ENCODE peak calls at places on chromosomes 6 and 20, in six cellular contexts. U, S, G, V, W and L are unnamed samples.

GRCh38 chr6:110951986-110952794 is 6.3 kb upstream of the GTF3C6 start:
- DNase-seq in U (peak), S (peak), V (peak), W (no peak), G (no peak), L (no peak)

GRCh38 chr6:147231589-147231988 is 27.4 kb downstream of the STXBP5 start:
- DNase-seq in G (no peak), V (no peak), S (no peak), U (no peak), W (no peak), L (no peak)

GRCh38 chr6:165117121-165117520 is 192.3 kb downstream of the C6orf118 start:
- DNase-seq in W (no peak), V (peak), G (no peak), U (no peak), S (no peak), L (no peak)

GRCh38 chr6:146990821-146991798 is 213.1 kb upstream of the STXBP5 start:
- DNase-seq in G (no peak), U (peak), S (peak), V (peak), W (peak), L (no peak)

GRCh38 chr6:147515327-147515726 is 6.8 kb downstream of the SAMD5 start:
- DNase-seq in U (no peak), S (no peak), G (no peak), W (no peak), V (no peak), L (no peak)

GRCh38 chr6:101276066-101276465 is 117.4 kb upstream of the GRIK2 start:
- DNase-seq in G (no peak), S (no peak), V (peak), W (no peak), U (no peak), L (no peak)

GRCh38 chr6:33846226-33846625 is 42.4 kb upstream of the MLN start:
- DNase-seq in U (no peak), S (no peak), V (no peak), W (no peak), G (no peak), L (no peak)

GRCh38 chr6:118893095-118893881 is 664 bp upstream of the ASF1A start:
- DNase-seq in S (peak), W (peak), G (no peak), U (peak), V (peak), L (peak)

GRCh38 chr6:113318553-113318952 is 538.6 kb upstream of the MARCKS start:
- DNase-seq in V (peak), W (no peak), G (no peak), U (peak), S (no peak), L (no peak)

GRCh38 chr6:167532410-167533294 is 207.8 kb downstream of the TTLL2 start:
- DNase-seq in V (no peak), U (no peak), S (no peak), W (no peak), G (no peak), L (no peak)

GRCh38 chr6:6714498-6715360 is 126.2 kb downstream of the LY86 start:
- DNase-seq in U (peak), S (no peak), V (peak), W (no peak), G (no peak), L (no peak)

GRCh38 chr20:19995220-19995863 is 21.8 kb upstream of the NAA20 start:
- DNase-seq in S (peak), V (peak), W (peak), G (peak), U (peak), L (peak)

GRCh38 chr20:45919951-45920794 is 8.2 kb upstream of the PLTP start:
- DNase-seq in W (no peak), U (peak), G (no peak), S (no peak), V (peak), L (no peak)

GRCh38 chr6:11363881-11364576 is 131.6 kb upstream of the NEDD9 start:
- DNase-seq in U (no peak), G (no peak), S (no peak), W (no peak), V (no peak), L (no peak)

GRCh38 chr20:58374027-58374850 is 14.8 kb upstream of the VAPB start:
- DNase-seq in S (no peak), V (no peak), U (no peak), W (peak), G (peak), L (no peak)

GRCh38 chr20:39885975-39886649 is 802.9 kb downstream of the MAFB start:
- DNase-seq in W (peak), S (peak), G (peak), V (peak), U (peak), L (peak)

GRCh38 chr6:42417641-42418112 is 34.0 kb downstream of the TRERF1 start:
- DNase-seq in S (no peak), G (no peak), W (no peak), U (no peak), V (peak), L (no peak)

GRCh38 chr6:5584072-5584471 is 322.8 kb downstream of the FARS2 start:
- DNase-seq in V (peak), G (no peak), U (peak), W (no peak), S (no peak), L (no peak)

GRCh38 chr6:10163159-10163962 is 251.5 kb downstream of the TFAP2A start:
- DNase-seq in V (no peak), G (peak), W (peak), U (no peak), S (peak), L (no peak)

GRCh38 chr20:24487240-24487639 is 17.8 kb downstream of the SYNDIG1 start:
- DNase-seq in V (no peak), U (no peak), G (no peak), S (no peak), W (no peak), L (no peak)

GRCh38 chr6:3228046-3228671 is 706 bp upstream of the TUBB2B start:
- DNase-seq in S (peak), G (peak), W (peak), U (no peak), V (no peak), L (no peak)

GRCh38 chr6:96286503-96286902 is 235.1 kb upstream of the UFL1 start:
- DNase-seq in V (no peak), S (no peak), G (no peak), U (no peak), W (no peak), L (no peak)
- TF ChIP-seq CTCF in V (no peak), S (no peak), G (no peak), U (no peak), W (no peak), L (no peak)

GRCh38 chr20:54272901-54273488 is 65.1 kb downstream of the PFDN4 start:
- DNase-seq in G (no peak), V (no peak), S (no peak), U (no peak), W (no peak), L (no peak)
- H2AFZ ChIP-seq in G (no peak), V (no peak), S (no peak), U (peak), W (no peak), L (no peak)

GRCh38 chr20:8667306-8667705 is 401.6 kb upstream of the PLCB4 start:
- DNase-seq in V (no peak), G (no peak), U (no peak), W (no peak), S (no peak), L (no peak)
- H3K27ac ChIP-seq in V (no peak), G (no peak), U (no peak), W (no peak), S (no peak), L (no peak)

GRCh38 chr20:9353180-9353915 is 161.0 kb upstream of the LAMP5 start:
- DNase-seq in S (peak), G (no peak), U (no peak), V (no peak), W (no peak), L (no peak)
- TF ChIP-seq CTCF in S (peak), G (peak), U (peak), V (peak), W (no peak), L (no peak)

DNA sequence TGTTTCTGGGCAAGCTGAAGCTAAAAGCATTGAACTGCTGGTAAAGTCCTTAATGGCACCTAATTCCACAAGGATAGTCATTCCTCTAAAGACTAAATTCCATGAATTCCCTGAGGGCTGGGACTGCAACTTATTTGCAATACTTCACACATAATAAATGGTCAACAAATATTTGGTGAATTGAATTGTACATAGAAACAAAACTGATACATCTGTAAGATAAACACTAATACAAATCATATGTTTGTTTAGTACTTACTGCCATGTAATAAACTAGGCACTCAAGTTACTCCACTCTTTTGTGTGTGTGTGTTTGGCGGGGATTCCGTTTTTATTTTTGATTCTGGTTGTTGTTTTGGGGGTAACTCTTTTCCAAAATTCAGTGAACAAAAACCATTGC is 75.0 kb upstream of the SNRPB2 start:
- DNase-seq in S (no peak), G (no peak), U (no peak), V (no peak), W (no peak), L (no peak)
- H2AFZ ChIP-seq in S (no peak), G (no peak), U (no peak), V (no peak), W (no peak), L (no peak)

GRCh38 chr6:152318278-152318677 is 318.9 kb downstream of the SYNE1 start:
- DNase-seq in W (no peak), S (no peak), V (no peak), G (no peak), U (peak), L (no peak)

GRCh38 chr6:152313542-152314482 is 323.4 kb downstream of the SYNE1 start:
- DNase-seq in G (no peak), V (peak), S (peak), U (peak), W (no peak), L (no peak)

GRCh38 chr6:152312434-152312833 is 324.7 kb downstream of the SYNE1 start:
- DNase-seq in U (no peak), G (no peak), V (no peak), W (no peak), S (no peak), L (no peak)

GRCh38 chr6:152316024-152316423 is 321.1 kb downstream of the SYNE1 start:
- DNase-seq in S (no peak), V (peak), U (peak), G (no peak), W (no peak), L (peak)

GRCh38 chr6:152314483-152314832 is 322.7 kb downstream of the SYNE1 start:
- DNase-seq in V (no peak), U (no peak), S (no peak), G (no peak), W (no peak), L (no peak)
- H3K27ac ChIP-seq in V (peak), U (peak), S (peak), G (no peak), W (no peak), L (no peak)

GRCh38 chr6:36592221-36592655 is 1.9 kb upstream of the SRSF3 start:
- DNase-seq in V (no peak), G (no peak), S (no peak), U (no peak), W (no peak), L (peak)

GRCh38 chr6:36595168-36595818 is 1.1 kb downstream of the SRSF3 start:
- DNase-seq in V (peak), S (no peak), W (peak), U (peak), G (peak), L (peak)

GRCh38 chr6:36594816-36595167 is 630 bp downstream of the SRSF3 start:
- DNase-seq in W (peak), U (no peak), G (no peak), V (no peak), S (no peak), L (peak)

GRCh38 chr6:36596359-36596758 is 2.2 kb downstream of the SRSF3 start:
- DNase-seq in W (peak), G (no peak), U (no peak), V (no peak), S (no peak), L (no peak)

GRCh38 chr6:36594029-36594815 is at the start of gene SRSF3:
- DNase-seq in G (peak), U (peak), V (peak), S (peak), W (peak), L (peak)
- TF ChIP-seq CTCF in G (peak), U (peak), V (peak), S (peak), W (peak), L (peak)

DNA sequence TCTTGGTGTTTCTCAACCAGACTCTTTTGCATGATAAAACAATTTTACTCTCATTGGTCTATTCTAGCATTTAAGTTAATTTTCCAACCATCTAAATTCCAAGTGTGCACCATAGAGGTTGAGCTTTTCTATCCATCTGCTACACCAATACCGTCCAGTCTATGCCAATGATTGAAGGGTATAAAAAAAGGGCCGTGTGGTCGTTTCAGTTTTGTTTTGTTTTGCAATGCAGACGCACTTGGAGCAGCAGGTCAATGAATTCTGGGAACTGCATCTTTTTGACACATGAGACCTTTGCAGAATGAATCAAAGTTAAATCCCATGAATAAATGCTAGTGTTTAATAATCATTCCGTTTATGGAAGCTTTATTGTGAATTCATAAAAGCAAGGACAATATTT is 650.0 kb upstream of the GJE1 start:
- DNase-seq in G (no peak), W (no peak), S (no peak), V (no peak), U (peak), L (peak)
- H2AFZ ChIP-seq in G (no peak), W (no peak), S (no peak), V (peak), U (peak), L (peak)

DNA sequence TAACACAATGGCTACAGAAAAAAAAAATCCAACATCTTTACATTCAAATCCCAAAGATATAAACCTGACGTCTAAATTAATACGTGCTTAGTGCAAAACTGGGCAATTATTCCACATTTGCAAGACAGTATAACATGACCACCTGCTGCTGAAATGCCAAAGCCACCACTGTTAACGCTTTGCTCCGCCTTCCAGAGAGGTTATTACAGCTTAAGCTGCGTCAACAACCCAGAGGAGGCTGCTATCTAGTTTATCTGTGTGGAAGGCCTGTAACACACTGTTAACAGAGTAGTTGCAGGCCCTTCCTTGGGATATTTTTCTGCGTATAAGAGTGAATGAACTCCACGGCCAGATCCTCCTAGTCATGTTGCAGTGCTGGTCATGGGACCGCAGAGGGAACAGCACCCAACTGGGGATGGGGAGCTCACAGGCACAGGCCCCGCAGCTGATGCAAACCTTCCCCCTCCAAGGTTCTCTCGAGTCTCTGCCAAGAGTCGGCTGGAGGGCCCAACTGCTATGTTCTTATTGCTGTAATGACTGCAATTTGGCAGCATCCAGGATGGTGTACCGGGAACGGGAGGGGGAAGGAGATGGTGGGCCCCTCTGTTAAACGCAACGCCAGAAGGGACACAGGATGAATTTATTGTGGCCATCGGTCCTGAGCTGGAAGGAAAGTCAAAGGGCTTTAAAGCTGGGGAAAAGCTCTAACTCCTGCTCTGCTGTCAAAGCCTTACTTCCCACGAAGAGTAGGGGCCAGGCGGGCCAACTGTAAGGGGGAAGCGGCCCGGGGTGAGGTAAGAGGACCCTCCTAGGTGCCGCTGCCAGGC is 971 bp upstream of the NCOA7 start:
- DNase-seq in W (peak), G (peak), V (peak), U (peak), S (peak), L (peak)
- H3K27ac ChIP-seq in W (peak), G (no peak), V (peak), U (peak), S (peak), L (peak)